ENCODE peak calls at places on chromosomes 12 and 14, in eight cellular contexts. Y, W, X, D, E, M, C and A are unnamed samples.

GRCh38 chr12:89988556-89988955 is 279.9 kb upstream of the ATP2B1 start:
- DNase-seq in Y (no peak), W (no peak), X (no peak), D (no peak), E (no peak), M (no peak), C (no peak), A (no peak)

GRCh38 chr12:39912211-39912980 is 193.5 kb downstream of the SLC2A13 start:
- DNase-seq in Y (no peak), W (no peak), X (no peak), D (peak; percentile 54), E (peak; percentile 29), M (no peak), C (peak; percentile 4), A (no peak)

GRCh38 chr12:101823891-101824290 is 6.9 kb downstream of the GNPTAB start:
- DNase-seq in Y (peak; percentile 69), W (no peak), X (peak; percentile 60), D (peak; percentile 61), E (no peak), M (peak; percentile 31), C (no peak), A (no peak)

GRCh38 chr12:121580959-121581680 is at the start of gene KDM2B:
- DNase-seq in Y (no peak), W (peak; percentile 60), X (peak; percentile 48), D (no peak), E (no peak), M (no peak), C (no peak), A (no peak)

GRCh38 chr12:75909714-75910451 is 121.7 kb downstream of the PHLDA1 start:
- DNase-seq in Y (no peak), W (no peak), X (no peak), D (no peak), E (no peak), M (no peak), C (no peak), A (no peak)

GRCh38 chr12:51214895-51215294 is 3.0 kb downstream of the POU6F1 start:
- DNase-seq in Y (no peak), W (no peak), X (no peak), D (no peak), E (no peak), M (no peak), C (no peak), A (no peak)

GRCh38 chr12:44581642-44582242 is 294.4 kb downstream of the NELL2 start:
- DNase-seq in Y (no peak), W (no peak), X (no peak), D (no peak), E (no peak), M (no peak), C (no peak), A (no peak)

GRCh38 chr14:26233126-26233525 is 364.7 kb downstream of the NOVA1 start:
- DNase-seq in Y (no peak), W (no peak), X (no peak), D (no peak), E (no peak), M (no peak), C (no peak), A (no peak)

GRCh38 chr12:47983541-47984115 is 20.2 kb downstream of the TMEM106C start:
- DNase-seq in Y (no peak), W (no peak), X (no peak), D (no peak), E (peak; percentile 28), M (no peak), C (no peak), A (no peak)

GRCh38 chr12:43636706-43637105 is 84.7 kb upstream of the ADAMTS20 start:
- DNase-seq in Y (no peak), W (no peak), X (no peak), D (no peak), E (no peak), M (no peak), C (no peak), A (no peak)

GRCh38 chr12:43011383-43011926 is 421.9 kb upstream of the PRICKLE1 start:
- DNase-seq in Y (peak; percentile 7), W (no peak), X (no peak), D (no peak), E (no peak), M (no peak), C (no peak), A (no peak)

GRCh38 chr14:80152763-80153162 is 58.5 kb downstream of the DIO2 start:
- DNase-seq in Y (no peak), W (no peak), X (no peak), D (no peak), E (no peak), M (no peak), C (no peak), A (no peak)

GRCh38 chr14:23307146-23307447 is 464 bp downstream of the BCL2L2 start:
- DNase-seq in Y (no peak), W (no peak), X (no peak), D (no peak), E (no peak), M (no peak), C (no peak), A (no peak)

GRCh38 chr14:96095058-96095457 is 55.9 kb downstream of the C14orf132 start:
- DNase-seq in Y (no peak), W (no peak), X (no peak), D (no peak), E (no peak), M (no peak), C (no peak), A (no peak)